ENCODE peak calls at places on chromosomes 4 and X, in four cellular contexts. W is mucosa of descending colon, V is IMR-90, P is heart left ventricle. B is an unnamed sample.

GRCh38 chrX:70030242-70030823 is 19.4 kb downstream of the AWAT2 start:
- DNase-seq in W (no peak), V (peak; percentile 49), P (peak; percentile 40), B (peak; percentile 64)

GRCh38 chr4:36088542-36088941 is 155.8 kb downstream of the ARAP2 start:
- DNase-seq in W (no peak), V (no peak), P (no peak), B (no peak)

GRCh38 chr4:107561481-107561880 is 158.6 kb downstream of the PAPSS1 start:
- DNase-seq in W (no peak), V (no peak), P (no peak), B (peak; percentile 74)

GRCh38 chr4:86934772-86935498 is at the start of gene AFF1:
- DNase-seq in W (peak; percentile 97), V (peak; percentile 79), P (peak; percentile 97), B (peak; percentile 81)

GRCh38 chr4:184329235-184330007 is 111.7 kb upstream of the ENPP6 start:
- DNase-seq in W (no peak), V (no peak), P (no peak), B (no peak)

GRCh38 chr4:155529761-155530160 is 136.9 kb upstream of the GUCY1A1 start:
- DNase-seq in W (no peak), V (no peak), P (no peak), B (no peak)

GRCh38 chrX:103607385-103608304 is at the start of gene TCEAL3:
- DNase-seq in W (peak; percentile 62), V (peak; percentile 26), P (peak; percentile 54), B (peak; percentile 34)

GRCh38 chr4:8291036-8291682 is 21.6 kb downstream of the HTRA3 start:
- DNase-seq in W (peak; percentile 6), V (no peak), P (peak; percentile 22), B (no peak)

GRCh38 chr4:126733301-126733700 is 899.5 kb upstream of the INTU start:
- DNase-seq in W (no peak), V (peak; percentile 19), P (no peak), B (no peak)

GRCh38 chrX:123859409-123859827 is 435 bp upstream of the XIAP start:
- DNase-seq in W (no peak), V (no peak), P (no peak), B (no peak)

GRCh38 chr4:30962949-30963348 is 242.8 kb downstream of the PCDH7 start:
- DNase-seq in W (no peak), V (peak; percentile 88), P (no peak), B (peak; percentile 88)

GRCh38 chrX:46710927-46711623 is 47.8 kb downstream of the SLC9A7 start:
- DNase-seq in W (no peak), V (no peak), P (no peak), B (no peak)

GRCh38 chrX:68422478-68422877 is 10.8 kb downstream of the OPHN1 start:
- DNase-seq in W (no peak), V (no peak), P (no peak), B (no peak)

GRCh38 chr4:2469192-2469984 is 482 bp downstream of the RNF4 start:
- DNase-seq in W (peak; percentile 76), V (peak; percentile 25), P (peak; percentile 48), B (no peak)

GRCh38 chr4:74934822-74935326 is 2.0 kb downstream of the PARM1 start:
- DNase-seq in W (no peak), V (no peak), P (no peak), B (no peak)

GRCh38 chrX:44705817-44706551 is 137.8 kb upstream of the DUSP21 start:
- DNase-seq in W (no peak), V (no peak), P (no peak), B (no peak)

GRCh38 chr4:160523236-160523635 is 1420.4 kb downstream of the RAPGEF2 start:
- DNase-seq in W (no peak), V (no peak), P (no peak), B (no peak)

GRCh38 chrX:123173833-123174232 is 10.2 kb upstream of the GRIA3 start:
- DNase-seq in W (no peak), V (no peak), P (no peak), B (peak; percentile 15)

GRCh38 chr4:37685726-37686372 is 327 bp downstream of the RELL1 start:
- DNase-seq in W (no peak), V (peak; percentile 22), P (no peak), B (no peak)

GRCh38 chrX:152072236-152072635 is 66.1 kb downstream of the MAGEA10 start:
- DNase-seq in W (no peak), V (peak; percentile 0), P (no peak), B (peak; percentile 81)

GRCh38 chr4:170589597-170590191 is 499.9 kb upstream of the AADAT start:
- DNase-seq in W (no peak), V (no peak), P (no peak), B (peak; percentile 32)

GRCh38 chr4:184433258-184433892 is 41.0 kb downstream of the IRF2 start:
- DNase-seq in W (no peak), V (peak; percentile 13), P (no peak), B (no peak)

GRCh38 chrX:150200820-150201287 is 162.3 kb upstream of the MAMLD1 start:
- DNase-seq in W (no peak), V (peak; percentile 98), P (peak; percentile 79), B (peak; percentile 93)

GRCh38 chr4:187042251-187042650 is 318.6 kb upstream of the FAT1 start:
- DNase-seq in W (no peak), V (no peak), P (no peak), B (no peak)

GRCh38 chr4:143224255-143224654 is 39.5 kb downstream of the USP38 start:
- DNase-seq in W (no peak), V (no peak), P (no peak), B (peak; percentile 23)
- H3K4me3 ChIP-seq in W (no peak overlapping the region), V (no peak overlapping the region), P (no peak overlapping the region), B (no peak overlapping the region)

DNA sequence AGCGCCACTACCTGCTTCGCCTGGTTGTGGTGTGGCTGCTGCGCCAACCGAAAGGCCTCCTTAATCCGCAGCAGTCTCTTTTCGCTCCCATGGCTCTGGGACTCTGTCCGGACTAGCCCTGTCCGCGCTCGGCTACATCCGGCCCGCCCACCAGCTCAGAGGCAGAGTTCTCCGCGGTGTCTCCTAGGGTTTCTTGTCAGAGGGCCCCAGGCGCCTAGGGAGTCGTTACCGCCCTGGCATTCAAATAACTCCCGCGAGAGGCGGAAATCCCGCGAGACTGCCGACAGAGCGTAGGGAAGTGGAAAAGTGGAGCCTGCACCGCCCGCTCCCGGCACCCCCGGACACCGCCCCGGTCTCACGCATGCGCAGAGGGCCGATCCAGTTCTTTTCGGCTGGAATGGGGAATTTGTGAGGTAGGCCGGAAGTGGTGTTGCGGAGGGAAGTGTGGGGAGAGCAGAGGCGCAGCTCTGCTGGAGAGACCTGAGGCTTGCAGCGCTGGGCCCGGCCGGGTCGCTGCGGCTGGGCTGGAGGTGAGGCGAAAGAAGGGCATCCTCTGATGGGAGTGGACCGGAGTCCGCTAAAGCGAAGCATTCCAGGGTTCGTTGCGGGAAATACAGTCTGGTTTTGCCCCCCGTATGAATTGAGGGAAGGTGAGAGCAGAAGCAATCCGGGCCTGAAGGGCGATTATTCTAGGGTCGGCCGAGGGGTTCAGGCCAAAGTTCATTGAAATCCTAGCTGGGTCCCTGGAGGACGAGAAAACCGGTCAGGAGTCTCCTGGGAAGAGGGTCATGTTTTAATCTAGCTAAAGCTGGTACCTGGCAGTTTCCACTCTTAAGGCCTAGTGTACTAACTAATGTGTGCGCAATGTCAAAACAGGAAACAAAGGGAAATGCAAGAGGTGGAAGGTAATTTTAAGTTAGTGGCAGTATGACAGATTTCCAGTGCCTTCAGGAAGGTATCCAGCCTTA is at the start of gene FAM200B:
- DNase-seq in W (peak; percentile 100), V (peak; percentile 97), P (peak; percentile 98), B (peak; percentile 98)
- TF ChIP-seq CTCF in W (no peak), V (peak; percentile 22), P (peak; percentile 25), B (peak; percentile 42)

DNA sequence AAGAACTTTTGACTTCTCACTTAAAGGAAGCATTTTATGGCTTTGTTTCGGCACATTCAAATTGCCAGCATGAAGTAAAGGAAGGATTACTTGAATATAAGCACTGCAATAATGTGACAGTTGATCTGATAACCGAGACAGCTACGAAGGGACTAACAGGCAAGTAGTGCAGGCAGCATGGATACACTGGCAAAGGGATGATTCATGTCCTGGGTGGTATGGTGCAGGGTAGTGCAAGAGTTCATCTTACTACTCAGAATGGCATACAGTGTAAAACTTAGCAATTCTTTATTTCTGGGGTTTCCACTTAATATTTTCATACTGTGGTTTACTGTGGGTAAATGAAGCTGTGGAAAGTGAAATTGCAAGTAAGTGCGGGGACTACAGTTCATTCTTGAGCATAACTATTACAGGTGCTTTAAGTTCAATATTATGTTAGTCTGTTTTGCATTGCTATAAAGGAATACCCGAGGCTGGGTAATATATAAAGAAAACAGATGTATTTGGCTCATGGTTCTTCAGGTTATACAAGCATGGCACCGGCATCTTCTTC is 611.8 kb downstream of the SPOCK3 start:
- DNase-seq in W (no peak), V (no peak), P (no peak), B (no peak)
- H3K4me3 ChIP-seq in W (no peak overlapping the region), V (no peak overlapping the region), P (no peak overlapping the region), B (no peak overlapping the region)

DNA sequence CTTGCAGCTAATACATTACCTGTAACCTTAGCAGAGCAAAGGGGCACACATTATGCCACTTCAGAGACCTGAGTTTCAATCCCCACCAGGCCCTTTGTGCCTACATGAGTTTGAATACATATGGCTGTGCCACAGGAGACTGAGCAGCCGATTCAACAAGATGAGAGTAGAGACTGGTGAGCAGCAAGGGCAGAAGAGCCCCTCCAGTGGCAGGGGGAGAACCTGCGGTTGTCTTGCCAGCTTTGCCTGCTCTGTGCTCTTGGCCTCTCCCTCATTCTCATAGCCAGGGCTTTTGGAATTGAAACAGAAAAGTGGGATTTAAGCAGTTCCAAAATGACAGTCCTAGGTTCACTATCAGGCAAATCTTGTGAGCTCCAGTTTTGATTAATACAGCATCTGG is 52.3 kb upstream of the CLNK start:
- DNase-seq in W (no peak), V (no peak), P (no peak), B (no peak)
- TF ChIP-seq CTCF in W (no peak), V (no peak), P (no peak), B (no peak)

DNA sequence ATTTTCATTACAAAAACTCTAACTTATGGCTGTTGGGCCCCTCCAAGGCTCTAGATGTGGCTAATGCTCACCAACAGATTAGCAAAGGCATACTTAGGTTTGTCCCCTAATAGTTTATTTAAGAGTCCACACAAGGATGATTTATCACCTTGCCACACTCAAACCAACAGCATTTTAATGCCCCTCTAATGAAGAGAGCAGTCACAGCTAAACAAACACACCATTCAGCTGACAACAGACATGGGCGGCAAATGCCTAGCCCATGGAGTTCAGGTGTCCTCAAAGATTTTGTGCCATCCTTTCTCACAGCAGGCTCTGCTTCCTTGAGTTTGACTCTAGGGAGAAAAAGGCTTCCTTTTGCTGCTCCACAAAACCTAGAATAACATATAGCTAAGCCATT is 61.8 kb upstream of the CITED1 start:
- DNase-seq in W (no peak), V (no peak), P (no peak), B (no peak)
- H3K4me3 ChIP-seq in W (no peak overlapping the region), V (no peak overlapping the region), P (no peak overlapping the region), B (no peak overlapping the region)

GRCh38 chrX:14712096-14712495 is 160.8 kb downstream of the FANCB start:
- DNase-seq in W (no peak), V (no peak), P (no peak), B (no peak)
- TF ChIP-seq CTCF in W (no peak), V (peak; percentile 13), P (no peak), B (no peak)

DNA sequence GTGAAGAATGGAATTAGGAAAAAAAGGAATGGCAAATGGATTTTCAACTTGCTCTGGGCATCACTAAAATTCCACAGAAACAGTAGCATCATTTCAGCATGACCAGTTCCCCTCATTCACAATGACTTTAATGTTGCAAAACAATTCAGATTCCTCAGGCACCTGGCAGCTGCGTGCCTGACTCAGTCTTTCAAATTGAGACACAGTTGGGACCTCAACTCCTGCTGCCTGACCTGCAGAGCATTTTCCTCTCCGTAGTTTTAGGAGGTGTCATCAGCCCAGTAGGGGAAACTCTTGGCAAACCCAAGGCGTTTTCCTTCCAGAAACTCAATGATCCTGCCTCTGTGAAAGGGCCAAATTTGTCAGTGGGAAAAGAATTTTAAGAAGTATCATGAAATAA is 388.9 kb downstream of the SPRY1 start:
- DNase-seq in W (no peak), V (peak; percentile 96), P (peak; percentile 63), B (peak; percentile 98)
- H3K4me3 ChIP-seq in W (no peak overlapping the region), V (no peak overlapping the region), P (no peak overlapping the region), B (no peak overlapping the region)

B was measured in fibroblast of the aortic adventitia.